ENCODE peak calls at places on chromosomes 16 and 17, in six cellular contexts. One of them, this sample, is unnamed.
A peak's percentile ranks its signal among the peaks of the same experiment; 100 is the strongest.

GRCh38 chr16:53991181-53992056 is 287.5 kb downstream of the FTO start:
- DNase-seq in OCI-LY7: no peak
- DNase-seq in fibroblast of lung: peak; percentile 84
- DNase-seq in IMR-90: peak; percentile 75
- DNase-seq in MM.1S: no peak
- DNase-seq in H1: no peak
- DNase-seq in this sample: no peak

GRCh38 chr16:84605339-84605848 is 12.5 kb downstream of the COTL1 start:
- DNase-seq in OCI-LY7: no peak
- DNase-seq in fibroblast of lung: no peak
- DNase-seq in IMR-90: no peak
- DNase-seq in MM.1S: no peak
- DNase-seq in H1: no peak
- DNase-seq in this sample: no peak

GRCh38 chr16:19520861-19521331 is 1.0 kb downstream of the GDE1 start:
- DNase-seq in OCI-LY7: peak; percentile 10
- DNase-seq in fibroblast of lung: peak; percentile 39
- DNase-seq in IMR-90: peak; percentile 54
- DNase-seq in MM.1S: peak; percentile 48
- DNase-seq in H1: no peak
- DNase-seq in this sample: no peak

GRCh38 chr16:22317625-22318024 is 20.4 kb downstream of the POLR3E start:
- DNase-seq in OCI-LY7: no peak
- DNase-seq in fibroblast of lung: no peak
- DNase-seq in IMR-90: no peak
- DNase-seq in MM.1S: no peak
- DNase-seq in H1: no peak
- DNase-seq in this sample: no peak

GRCh38 chr16:69131167-69131748 is 1.1 kb downstream of the CHTF8 start:
- DNase-seq in OCI-LY7: peak; percentile 69
- DNase-seq in fibroblast of lung: peak; percentile 40
- DNase-seq in IMR-90: peak; percentile 24
- DNase-seq in MM.1S: no peak
- DNase-seq in H1: no peak
- DNase-seq in this sample: peak; percentile 21

GRCh38 chr17:1577186-1577585 is 14.6 kb upstream of the PITPNA start:
- DNase-seq in OCI-LY7: no peak
- DNase-seq in fibroblast of lung: peak; percentile 94
- DNase-seq in IMR-90: peak; percentile 89
- DNase-seq in MM.1S: no peak
- DNase-seq in H1: no peak
- DNase-seq in this sample: no peak

GRCh38 chr17:69335018-69335417 is 8.1 kb upstream of the ABCA5 start:
- DNase-seq in OCI-LY7: peak; percentile 62
- DNase-seq in fibroblast of lung: peak; percentile 78
- DNase-seq in IMR-90: peak; percentile 60
- DNase-seq in MM.1S: peak; percentile 73
- DNase-seq in H1: no peak
- DNase-seq in this sample: no peak

GRCh38 chr16:13633381-13633861 is 286.5 kb upstream of the ERCC4 start:
- DNase-seq in OCI-LY7: no peak
- DNase-seq in fibroblast of lung: no peak
- DNase-seq in IMR-90: no peak
- DNase-seq in MM.1S: no peak
- DNase-seq in H1: no peak
- DNase-seq in this sample: no peak

GRCh38 chr17:57032343-57032742 is 52.7 kb upstream of the AKAP1 start:
- DNase-seq in OCI-LY7: no peak
- DNase-seq in fibroblast of lung: peak; percentile 29
- DNase-seq in IMR-90: no peak
- DNase-seq in MM.1S: no peak
- DNase-seq in H1: no peak
- DNase-seq in this sample: no peak

GRCh38 chr17:40623419-40624217 is 24.0 kb downstream of the SMARCE1 start:
- DNase-seq in OCI-LY7: peak; percentile 35
- DNase-seq in fibroblast of lung: no peak
- DNase-seq in IMR-90: no peak
- DNase-seq in MM.1S: no peak
- DNase-seq in H1: no peak
- DNase-seq in this sample: no peak

GRCh38 chr17:32993977-32994376 is 2.3 kb downstream of the SPACA3 start:
- DNase-seq in OCI-LY7: no peak
- DNase-seq in fibroblast of lung: no peak
- DNase-seq in IMR-90: no peak
- DNase-seq in MM.1S: peak; percentile 50
- DNase-seq in H1: no peak
- DNase-seq in this sample: no peak

GRCh38 chr17:74712756-74713155 is at the start of gene CD300LF:
- DNase-seq in OCI-LY7: no peak
- DNase-seq in fibroblast of lung: no peak
- DNase-seq in IMR-90: no peak
- DNase-seq in MM.1S: no peak
- DNase-seq in H1: no peak
- DNase-seq in this sample: no peak

GRCh38 chr17:38691154-38691553 is 13.9 kb upstream of the MLLT6 start:
- DNase-seq in OCI-LY7: no peak
- DNase-seq in fibroblast of lung: no peak
- DNase-seq in IMR-90: no peak
- DNase-seq in MM.1S: no peak
- DNase-seq in H1: no peak
- DNase-seq in this sample: no peak

GRCh38 chr17:5563451-5563850 is 20.9 kb downstream of the NLRP1 start:
- DNase-seq in OCI-LY7: no peak
- DNase-seq in fibroblast of lung: peak; percentile 19
- DNase-seq in IMR-90: peak; percentile 62
- DNase-seq in MM.1S: no peak
- DNase-seq in H1: no peak
- DNase-seq in this sample: no peak

GRCh38 chr17:81550285-81550684 is 1.9 kb downstream of the FAAP100 start:
- DNase-seq in OCI-LY7: no peak
- DNase-seq in fibroblast of lung: no peak
- DNase-seq in IMR-90: no peak
- DNase-seq in MM.1S: no peak
- DNase-seq in H1: no peak
- DNase-seq in this sample: no peak

GRCh38 chr16:82627811-82628339 is 1.1 kb downstream of the CDH13 start:
- DNase-seq in OCI-LY7: no peak
- DNase-seq in fibroblast of lung: no peak
- DNase-seq in IMR-90: peak; percentile 26
- DNase-seq in MM.1S: no peak
- DNase-seq in H1: no peak
- DNase-seq in this sample: no peak

GRCh38 chr17:57982452-57983170 is 5.4 kb downstream of the VEZF1 start:
- DNase-seq in OCI-LY7: no peak
- DNase-seq in fibroblast of lung: no peak
- DNase-seq in IMR-90: no peak
- DNase-seq in MM.1S: no peak
- DNase-seq in H1: no peak
- DNase-seq in this sample: no peak

GRCh38 chr16:69861276-69862030 is 89.7 kb upstream of the CLEC18A start:
- DNase-seq in OCI-LY7: no peak
- DNase-seq in fibroblast of lung: peak; percentile 66
- DNase-seq in IMR-90: peak; percentile 75
- DNase-seq in MM.1S: no peak
- DNase-seq in H1: no peak
- DNase-seq in this sample: no peak

GRCh38 chr16:1917056-1917664 is 1.1 kb downstream of the HS3ST6 start:
- DNase-seq in OCI-LY7: no peak
- DNase-seq in fibroblast of lung: no peak
- DNase-seq in IMR-90: no peak
- DNase-seq in MM.1S: no peak
- DNase-seq in H1: no peak
- DNase-seq in this sample: no peak
- H3K4me2 ChIP-seq in OCI-LY7: no peak overlapping the region
- H3K4me2 ChIP-seq in fibroblast of lung: no peak overlapping the region
- H3K4me2 ChIP-seq in IMR-90: no peak overlapping the region
- H3K4me2 ChIP-seq in MM.1S: no peak overlapping the region
- H3K4me2 ChIP-seq in H1: peak overlapping the region; percentile 65
- H3K4me2 ChIP-seq in this sample: peak overlapping the region; percentile 89

GRCh38 chr16:980595-980854 is 1.0 kb upstream of the SOX8 start:
- DNase-seq in OCI-LY7: no peak
- DNase-seq in fibroblast of lung: no peak
- DNase-seq in IMR-90: no peak
- DNase-seq in MM.1S: no peak
- DNase-seq in H1: no peak
- DNase-seq in this sample: no peak
- H3K4me2 ChIP-seq in OCI-LY7: peak overlapping the region; percentile 28
- H3K4me2 ChIP-seq in fibroblast of lung: no peak overlapping the region
- H3K4me2 ChIP-seq in IMR-90: no peak overlapping the region
- H3K4me2 ChIP-seq in MM.1S: no peak overlapping the region
- H3K4me2 ChIP-seq in H1: peak overlapping the region; percentile 74
- H3K4me2 ChIP-seq in this sample: peak overlapping the region; percentile 98

GRCh38 chr16:47308601-47309000 is 152.3 kb downstream of the ITFG1 start:
- DNase-seq in OCI-LY7: no peak
- DNase-seq in fibroblast of lung: no peak
- DNase-seq in IMR-90: peak; percentile 2
- DNase-seq in MM.1S: no peak
- DNase-seq in H1: no peak
- DNase-seq in this sample: no peak

GRCh38 chr16:47299587-47299986 is 155.8 kb upstream of the NETO2 start:
- DNase-seq in OCI-LY7: no peak
- DNase-seq in fibroblast of lung: no peak
- DNase-seq in IMR-90: no peak
- DNase-seq in MM.1S: no peak
- DNase-seq in H1: no peak
- DNase-seq in this sample: no peak

GRCh38 chr16:47309581-47310312 is 151.1 kb downstream of the ITFG1 start:
- DNase-seq in OCI-LY7: no peak
- DNase-seq in fibroblast of lung: peak; percentile 63
- DNase-seq in IMR-90: peak; percentile 72
- DNase-seq in MM.1S: no peak
- DNase-seq in H1: no peak
- DNase-seq in this sample: no peak

GRCh38 chr16:47304563-47304962 is 156.3 kb downstream of the ITFG1 start:
- DNase-seq in OCI-LY7: no peak
- DNase-seq in fibroblast of lung: no peak
- DNase-seq in IMR-90: peak; percentile 24
- DNase-seq in MM.1S: no peak
- DNase-seq in H1: no peak
- DNase-seq in this sample: no peak
- H3K4me2 ChIP-seq in OCI-LY7: no peak overlapping the region
- H3K4me2 ChIP-seq in fibroblast of lung: no peak overlapping the region
- H3K4me2 ChIP-seq in IMR-90: no peak overlapping the region
- H3K4me2 ChIP-seq in MM.1S: no peak overlapping the region
- H3K4me2 ChIP-seq in H1: no peak overlapping the region
- H3K4me2 ChIP-seq in this sample: no peak overlapping the region

GRCh38 chr16:49619811-49620157 is 236.1 kb downstream of the ZNF423 start:
- DNase-seq in OCI-LY7: no peak
- DNase-seq in fibroblast of lung: no peak
- DNase-seq in IMR-90: no peak
- DNase-seq in MM.1S: no peak
- DNase-seq in H1: no peak
- DNase-seq in this sample: no peak
- H3K4me2 ChIP-seq in OCI-LY7: no peak overlapping the region
- H3K4me2 ChIP-seq in fibroblast of lung: no peak overlapping the region
- H3K4me2 ChIP-seq in IMR-90: no peak overlapping the region
- H3K4me2 ChIP-seq in MM.1S: no peak overlapping the region
- H3K4me2 ChIP-seq in H1: no peak overlapping the region
- H3K4me2 ChIP-seq in this sample: no peak overlapping the region

GRCh38 chr17:45138911-45139532 is 3.5 kb downstream of the ACBD4 start:
- DNase-seq in OCI-LY7: no peak
- DNase-seq in fibroblast of lung: no peak
- DNase-seq in IMR-90: no peak
- DNase-seq in MM.1S: no peak
- DNase-seq in H1: no peak
- DNase-seq in this sample: no peak

GRCh38 chr17:45137561-45138305 is 2.2 kb downstream of the ACBD4 start:
- DNase-seq in OCI-LY7: no peak
- DNase-seq in fibroblast of lung: no peak
- DNase-seq in IMR-90: no peak
- DNase-seq in MM.1S: no peak
- DNase-seq in H1: no peak
- DNase-seq in this sample: no peak

GRCh38 chr17:45135192-45135977 is at the start of gene ACBD4:
- DNase-seq in OCI-LY7: peak; percentile 98
- DNase-seq in fibroblast of lung: peak; percentile 98
- DNase-seq in IMR-90: peak; percentile 97
- DNase-seq in MM.1S: peak; percentile 99
- DNase-seq in H1: peak; percentile 87
- DNase-seq in this sample: peak; percentile 99

GRCh38 chr17:45135978-45136791 is 698 bp downstream of the ACBD4 start:
- DNase-seq in OCI-LY7: no peak
- DNase-seq in fibroblast of lung: no peak
- DNase-seq in IMR-90: no peak
- DNase-seq in MM.1S: no peak
- DNase-seq in H1: no peak
- DNase-seq in this sample: no peak

DNA sequence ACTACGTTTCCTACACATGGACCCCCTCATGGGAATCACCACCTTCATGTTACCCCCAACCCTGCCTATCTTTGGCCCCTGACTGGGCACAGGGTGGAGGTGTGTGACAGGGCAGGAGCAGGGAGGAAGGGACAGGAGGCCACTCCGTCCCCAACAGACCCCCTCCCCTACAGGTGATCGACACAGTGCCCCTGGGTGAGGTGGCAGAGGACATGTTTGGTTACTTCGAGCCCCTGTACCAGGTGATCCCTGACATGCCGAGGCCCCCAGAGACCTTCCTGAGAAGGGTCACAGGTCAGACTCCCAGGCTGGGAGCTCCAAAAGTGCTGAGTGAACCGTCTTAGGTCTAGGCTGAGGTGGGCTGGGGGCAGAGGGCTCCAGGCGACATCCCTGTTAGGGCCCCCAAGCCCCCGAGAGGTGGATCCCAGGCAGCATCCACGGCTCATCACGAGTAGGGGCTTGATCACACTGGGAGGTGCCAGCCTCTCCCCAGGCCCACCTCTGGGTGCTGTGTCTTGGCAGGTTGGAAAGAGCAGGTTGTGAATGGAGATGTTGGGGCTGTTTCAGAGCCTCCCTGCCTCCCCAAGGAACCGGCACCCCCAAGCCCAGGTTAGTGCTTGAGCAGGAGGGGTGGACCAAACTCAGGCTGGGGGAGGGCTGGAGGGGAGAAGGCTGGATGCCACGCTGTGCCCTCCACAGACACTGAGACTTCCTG is 1.5 kb downstream of the ACBD4 start:
- DNase-seq in OCI-LY7: no peak
- DNase-seq in fibroblast of lung: no peak
- DNase-seq in IMR-90: no peak
- DNase-seq in MM.1S: no peak
- DNase-seq in H1: no peak
- DNase-seq in this sample: no peak
- H3K4me2 ChIP-seq in OCI-LY7: peak overlapping the region; percentile 95
- H3K4me2 ChIP-seq in fibroblast of lung: no peak overlapping the region
- H3K4me2 ChIP-seq in IMR-90: no peak overlapping the region
- H3K4me2 ChIP-seq in MM.1S: no peak overlapping the region
- H3K4me2 ChIP-seq in H1: no peak overlapping the region
- H3K4me2 ChIP-seq in this sample: no peak overlapping the region

This sample was measured in neuronal stem cell.